ENCODE peak calls at places on chromosomes 6 and 20, in four cellular contexts. One of them, this sample, is unnamed.

GRCh38 chr6:134739299-134740090 is 210.4 kb downstream of the ALDH8A1 start:
- DNase-seq in endodermal cell: no peak
- DNase-seq in HepG2: no peak
- DNase-seq in prostate gland: no peak
- DNase-seq in this sample: no peak

GRCh38 chr20:13259921-13260320 is 38.8 kb downstream of the ISM1 start:
- DNase-seq in endodermal cell: no peak
- DNase-seq in HepG2: no peak
- DNase-seq in prostate gland: no peak
- DNase-seq in this sample: no peak

GRCh38 chr6:128919412-128919811 is 36.5 kb downstream of the LAMA2 start:
- DNase-seq in endodermal cell: no peak
- DNase-seq in HepG2: no peak
- DNase-seq in prostate gland: no peak
- DNase-seq in this sample: no peak

GRCh38 chr6:90219168-90219985 is 77.3 kb downstream of the BACH2 start:
- DNase-seq in endodermal cell: peak; percentile 64
- DNase-seq in HepG2: no peak
- DNase-seq in prostate gland: peak; percentile 39
- DNase-seq in this sample: no peak

GRCh38 chr6:52549428-52549827 is 27.4 kb downstream of the TRAM2 start:
- DNase-seq in endodermal cell: no peak
- DNase-seq in HepG2: no peak
- DNase-seq in prostate gland: no peak
- DNase-seq in this sample: no peak

GRCh38 chr6:142844065-142844755 is 100.8 kb downstream of the HIVEP2 start:
- DNase-seq in endodermal cell: no peak
- DNase-seq in HepG2: no peak
- DNase-seq in prostate gland: no peak
- DNase-seq in this sample: no peak

GRCh38 chr6:100447900-100448700 is 16.6 kb downstream of the SIM1 start:
- DNase-seq in endodermal cell: peak; percentile 63
- DNase-seq in HepG2: no peak
- DNase-seq in prostate gland: no peak
- DNase-seq in this sample: no peak

GRCh38 chr6:10725046-10725445 is 2.2 kb downstream of the TMEM14C start:
- DNase-seq in endodermal cell: no peak
- DNase-seq in HepG2: no peak
- DNase-seq in prostate gland: no peak
- DNase-seq in this sample: no peak

GRCh38 chr20:7375905-7376304 is 564.4 kb downstream of the HAO1 start:
- DNase-seq in endodermal cell: no peak
- DNase-seq in HepG2: peak; percentile 29
- DNase-seq in prostate gland: no peak
- DNase-seq in this sample: no peak

GRCh38 chr6:153085239-153085638 is 45.8 kb downstream of the RGS17 start:
- DNase-seq in endodermal cell: no peak
- DNase-seq in HepG2: no peak
- DNase-seq in prostate gland: no peak
- DNase-seq in this sample: no peak

GRCh38 chr6:89562114-89562815 is 76.3 kb downstream of the LYRM2 start:
- DNase-seq in endodermal cell: no peak
- DNase-seq in HepG2: no peak
- DNase-seq in prostate gland: no peak
- DNase-seq in this sample: no peak

GRCh38 chr20:17538517-17539170 is 7.5 kb upstream of the BFSP1 start:
- DNase-seq in endodermal cell: no peak
- DNase-seq in HepG2: no peak
- DNase-seq in prostate gland: no peak
- DNase-seq in this sample: no peak

GRCh38 chr6:1485678-1486077 is 96.3 kb downstream of the FOXF2 start:
- DNase-seq in endodermal cell: no peak
- DNase-seq in HepG2: no peak
- DNase-seq in prostate gland: no peak
- DNase-seq in this sample: no peak

GRCh38 chr6:52384145-52384766 is 22.3 kb downstream of the PAQR8 start:
- DNase-seq in endodermal cell: no peak
- DNase-seq in HepG2: no peak
- DNase-seq in prostate gland: no peak
- DNase-seq in this sample: no peak

GRCh38 chr6:82264824-82265223 is 17.3 kb upstream of the IBTK start:
- DNase-seq in endodermal cell: no peak
- DNase-seq in HepG2: no peak
- DNase-seq in prostate gland: no peak
- DNase-seq in this sample: no peak

GRCh38 chr6:42045538-42046460 is 4.5 kb upstream of the TAF8 start:
- DNase-seq in endodermal cell: peak; percentile 87
- DNase-seq in HepG2: no peak
- DNase-seq in prostate gland: peak; percentile 97
- DNase-seq in this sample: no peak

GRCh38 chr6:6332240-6332639 is 11.8 kb upstream of the F13A1 start:
- DNase-seq in endodermal cell: no peak
- DNase-seq in HepG2: no peak
- DNase-seq in prostate gland: no peak
- DNase-seq in this sample: no peak

GRCh38 chr6:6700421-6700820 is 111.9 kb downstream of the LY86 start:
- DNase-seq in endodermal cell: no peak
- DNase-seq in HepG2: no peak
- DNase-seq in prostate gland: no peak
- DNase-seq in this sample: no peak

GRCh38 chr6:89657445-89658158 is 19.1 kb upstream of the LYRM2 start:
- DNase-seq in endodermal cell: no peak
- DNase-seq in HepG2: no peak
- DNase-seq in prostate gland: no peak
- DNase-seq in this sample: no peak

GRCh38 chr6:139588076-139588639 is 213.7 kb upstream of the CITED2 start:
- DNase-seq in endodermal cell: no peak
- DNase-seq in HepG2: peak; percentile 30
- DNase-seq in prostate gland: peak; percentile 65
- DNase-seq in this sample: no peak

GRCh38 chr20:21100590-21101452 is 5.3 kb downstream of the LINC00237 start:
- DNase-seq in endodermal cell: peak; percentile 86
- DNase-seq in HepG2: no peak
- DNase-seq in prostate gland: no peak
- DNase-seq in this sample: no peak

DNA sequence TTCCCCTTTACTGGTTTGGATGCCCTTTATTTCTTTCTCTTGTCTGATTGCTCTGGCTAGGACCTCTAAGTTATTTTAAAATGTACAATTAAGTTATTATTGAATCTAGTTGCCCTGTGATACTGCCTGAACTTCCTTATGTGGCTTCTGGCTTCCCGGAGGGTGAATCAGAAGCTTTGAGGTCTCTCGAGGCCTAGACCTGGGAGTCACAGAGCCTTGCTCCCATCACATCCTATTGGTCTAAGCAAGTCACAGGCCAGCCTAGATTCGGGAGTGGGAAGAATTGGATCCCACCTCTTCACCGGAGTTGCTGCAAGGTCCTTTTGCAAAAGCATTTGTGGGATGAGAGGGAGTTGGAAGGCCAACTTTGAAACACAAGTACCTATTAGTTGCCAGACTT is 15.2 kb downstream of the BCAS4 start:
- DNase-seq in endodermal cell: no peak
- DNase-seq in HepG2: no peak
- DNase-seq in prostate gland: no peak
- DNase-seq in this sample: no peak
- H3K4me1 ChIP-seq in endodermal cell: peaks cover 2% of the 10 kb centered on the region
- H3K4me1 ChIP-seq in HepG2: peaks cover 4% of the 10 kb centered on the region
- H3K4me1 ChIP-seq in prostate gland: no peaks in the 10 kb centered on the region
- H3K4me1 ChIP-seq in this sample: no peaks in the 10 kb centered on the region

GRCh38 chr20:44581515-44581914 is 864 bp upstream of the PKIG start:
- DNase-seq in endodermal cell: no peak
- DNase-seq in HepG2: no peak
- DNase-seq in prostate gland: no peak
- DNase-seq in this sample: no peak

GRCh38 chr20:44585042-44585968 is 2.9 kb downstream of the PKIG start:
- DNase-seq in endodermal cell: no peak
- DNase-seq in HepG2: no peak
- DNase-seq in prostate gland: no peak
- DNase-seq in this sample: no peak

GRCh38 chr20:44582321-44583025 is at the start of gene PKIG:
- DNase-seq in endodermal cell: no peak
- DNase-seq in HepG2: no peak
- DNase-seq in prostate gland: no peak
- DNase-seq in this sample: no peak

GRCh38 chr20:44584103-44584690 is 1.8 kb downstream of the PKIG start:
- DNase-seq in endodermal cell: no peak
- DNase-seq in HepG2: no peak
- DNase-seq in prostate gland: no peak
- DNase-seq in this sample: no peak

GRCh38 chr20:44583179-44583578 is 800 bp downstream of the PKIG start:
- DNase-seq in endodermal cell: no peak
- DNase-seq in HepG2: no peak
- DNase-seq in prostate gland: no peak
- DNase-seq in this sample: no peak
- H3K4me3 ChIP-seq in endodermal cell: no peak overlapping the region
- H3K4me3 ChIP-seq in HepG2: no peak overlapping the region
- H3K4me3 ChIP-seq in prostate gland: peak overlapping the region; percentile 24
- H3K4me3 ChIP-seq in this sample: no peak overlapping the region

GRCh38 chr20:38195521-38195920 is 30.5 kb upstream of the TGM2 start:
- DNase-seq in endodermal cell: peak; percentile 15
- DNase-seq in HepG2: no peak
- DNase-seq in prostate gland: no peak
- DNase-seq in this sample: no peak

GRCh38 chr20:38196592-38196991 is 31.5 kb upstream of the TGM2 start:
- DNase-seq in endodermal cell: peak; percentile 27
- DNase-seq in HepG2: no peak
- DNase-seq in prostate gland: no peak
- DNase-seq in this sample: no peak

GRCh38 chr20:38198238-38198861 is 33.3 kb upstream of the TGM2 start:
- DNase-seq in endodermal cell: peak; percentile 35
- DNase-seq in HepG2: no peak
- DNase-seq in prostate gland: no peak
- DNase-seq in this sample: no peak

GRCh38 chr20:38196016-38196415 is 30.9 kb upstream of the TGM2 start:
- DNase-seq in endodermal cell: peak; percentile 34
- DNase-seq in HepG2: no peak
- DNase-seq in prostate gland: no peak
- DNase-seq in this sample: no peak

GRCh38 chr20:38197217-38198008 is 32.3 kb upstream of the TGM2 start:
- DNase-seq in endodermal cell: peak; percentile 27
- DNase-seq in HepG2: no peak
- DNase-seq in prostate gland: no peak
- DNase-seq in this sample: no peak
- H3K4me1 ChIP-seq in endodermal cell: no peaks in the 10 kb centered on the region
- H3K4me1 ChIP-seq in HepG2: peaks cover 11% of the 10 kb centered on the region
- H3K4me1 ChIP-seq in prostate gland: no peaks in the 10 kb centered on the region
- H3K4me1 ChIP-seq in this sample: no peaks in the 10 kb centered on the region

GRCh38 chr6:169406794-169407193 is 153.1 kb upstream of the THBS2 start:
- DNase-seq in endodermal cell: no peak
- DNase-seq in HepG2: no peak
- DNase-seq in prostate gland: no peak
- DNase-seq in this sample: no peak
- H3K4me3 ChIP-seq in endodermal cell: no peak overlapping the region
- H3K4me3 ChIP-seq in HepG2: no peak overlapping the region
- H3K4me3 ChIP-seq in prostate gland: no peak overlapping the region
- H3K4me3 ChIP-seq in this sample: no peak overlapping the region

DNA sequence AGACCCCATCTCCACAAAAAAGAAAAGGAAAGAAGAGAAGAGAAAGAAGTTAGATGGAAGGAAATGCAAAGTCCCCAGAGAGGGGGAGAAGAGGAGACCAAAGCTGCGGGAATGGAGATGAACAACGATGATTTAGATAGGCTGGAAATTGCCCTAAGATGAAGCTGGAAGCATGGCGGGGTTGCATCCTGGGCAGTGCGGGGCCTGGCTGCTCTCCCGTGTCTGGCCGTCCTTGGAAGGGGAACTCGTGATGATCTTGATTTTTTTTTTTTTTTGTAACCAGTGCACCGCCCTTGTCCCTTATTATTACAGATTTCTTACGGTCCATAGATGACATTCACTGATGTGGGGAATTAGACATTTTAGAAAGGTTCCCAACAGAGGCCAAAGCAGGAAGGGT is 276.5 kb downstream of the CDH4 start:
- DNase-seq in endodermal cell: no peak
- DNase-seq in HepG2: no peak
- DNase-seq in prostate gland: no peak
- DNase-seq in this sample: no peak
- H3K4me1 ChIP-seq in endodermal cell: no peaks in the 10 kb centered on the region
- H3K4me1 ChIP-seq in HepG2: no peaks in the 10 kb centered on the region
- H3K4me1 ChIP-seq in prostate gland: no peaks in the 10 kb centered on the region
- H3K4me1 ChIP-seq in this sample: no peaks in the 10 kb centered on the region

GRCh38 chr6:27141472-27142015 is 106.0 kb upstream of the PRSS16 start:
- DNase-seq in endodermal cell: no peak
- DNase-seq in HepG2: no peak
- DNase-seq in prostate gland: no peak
- DNase-seq in this sample: no peak

GRCh38 chr6:27144740-27145079 is 102.8 kb upstream of the PRSS16 start:
- DNase-seq in endodermal cell: peak; percentile 54
- DNase-seq in HepG2: no peak
- DNase-seq in prostate gland: no peak
- DNase-seq in this sample: no peak

GRCh38 chr6:27141013-27141412 is 106.5 kb upstream of the PRSS16 start:
- DNase-seq in endodermal cell: no peak
- DNase-seq in HepG2: no peak
- DNase-seq in prostate gland: no peak
- DNase-seq in this sample: no peak

GRCh38 chr6:27145731-27146455 is 101.6 kb upstream of the PRSS16 start:
- DNase-seq in endodermal cell: peak; percentile 83
- DNase-seq in HepG2: peak; percentile 43
- DNase-seq in prostate gland: peak; percentile 83
- DNase-seq in this sample: no peak

GRCh38 chr6:27143474-27144026 is 104.0 kb upstream of the PRSS16 start:
- DNase-seq in endodermal cell: no peak
- DNase-seq in HepG2: no peak
- DNase-seq in prostate gland: no peak
- DNase-seq in this sample: no peak
- H3K4me3 ChIP-seq in endodermal cell: no peak overlapping the region
- H3K4me3 ChIP-seq in HepG2: no peak overlapping the region
- H3K4me3 ChIP-seq in prostate gland: no peak overlapping the region
- H3K4me3 ChIP-seq in this sample: no peak overlapping the region

DNA sequence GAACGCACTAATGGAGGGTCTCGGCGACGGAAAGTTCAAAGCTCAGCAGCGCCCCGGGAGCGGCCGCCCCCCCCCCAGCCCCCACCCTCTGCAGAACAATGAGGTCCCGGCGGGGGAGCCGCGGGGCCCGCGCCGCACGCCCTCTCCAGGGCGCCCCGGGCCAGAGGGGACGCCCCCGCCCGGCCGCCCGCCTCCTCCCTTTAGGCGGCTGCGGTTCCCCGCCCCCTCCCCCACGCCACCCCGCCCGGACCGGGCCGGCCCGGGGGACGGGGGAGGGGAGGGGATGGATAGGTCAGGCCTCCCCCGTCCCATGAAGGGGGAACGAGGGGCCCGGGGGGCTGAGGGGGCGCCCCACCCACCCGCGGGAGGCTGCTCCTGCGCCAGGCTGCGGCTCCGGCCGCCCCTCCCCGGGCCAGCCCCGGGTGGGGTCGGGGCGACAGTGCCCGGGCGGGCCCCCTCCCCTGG is 1.5 kb downstream of the NOL4L start:
- DNase-seq in endodermal cell: peak; percentile 69
- DNase-seq in HepG2: no peak
- DNase-seq in prostate gland: no peak
- DNase-seq in this sample: no peak
- H3K4me1 ChIP-seq in endodermal cell: no peaks in the 10 kb centered on the region
- H3K4me1 ChIP-seq in HepG2: peaks cover 44% of the 10 kb centered on the region
- H3K4me1 ChIP-seq in prostate gland: no peaks in the 10 kb centered on the region
- H3K4me1 ChIP-seq in this sample: no peaks in the 10 kb centered on the region

This sample was measured in iPS DF 6.9.